ENCODE peak calls at places on chromosomes 7 and 10, in nine cellular contexts. One of them, this sample, is unnamed.

GRCh38 chr7:70068531-70068930 is 470.3 kb downstream of the AUTS2 start:
- DNase-seq in RWPE1: no peak
- DNase-seq in stimulated activated CD4-positive, alpha-beta T cell treated with anti-CD3 and anti-CD28 coated beads, Interleukin-1b, Interleukin-23, amount 100 ng/mL, for 4 hours: no peak
- DNase-seq in Caco-2: no peak
- DNase-seq in adipocyte: no peak
- DNase-seq in psoas muscle: no peak
- DNase-seq in amniotic epithelial cell: no peak
- DNase-seq in iPS-NIHi11: no peak
- DNase-seq in fibroblast of the aortic adventitia: no peak
- DNase-seq in this sample: no peak

GRCh38 chr10:70034252-70034651 is 18.4 kb upstream of the MACROH2A2 start:
- DNase-seq in RWPE1: no peak
- DNase-seq in stimulated activated CD4-positive, alpha-beta T cell treated with anti-CD3 and anti-CD28 coated beads, Interleukin-1b, Interleukin-23, amount 100 ng/mL, for 4 hours: no peak
- DNase-seq in Caco-2: no peak
- DNase-seq in adipocyte: no peak
- DNase-seq in psoas muscle: no peak
- DNase-seq in amniotic epithelial cell: no peak
- DNase-seq in iPS-NIHi11: no peak
- DNase-seq in fibroblast of the aortic adventitia: no peak
- DNase-seq in this sample: no peak

GRCh38 chr7:38306136-38306535 is 32.7 kb upstream of the TARP start:
- DNase-seq in RWPE1: no peak
- DNase-seq in stimulated activated CD4-positive, alpha-beta T cell treated with anti-CD3 and anti-CD28 coated beads, Interleukin-1b, Interleukin-23, amount 100 ng/mL, for 4 hours: no peak
- DNase-seq in Caco-2: no peak
- DNase-seq in adipocyte: peak
- DNase-seq in psoas muscle: no peak
- DNase-seq in amniotic epithelial cell: no peak
- DNase-seq in iPS-NIHi11: no peak
- DNase-seq in fibroblast of the aortic adventitia: no peak
- DNase-seq in this sample: no peak

GRCh38 chr7:5143106-5143505 is 46.9 kb upstream of the WIPI2 start:
- DNase-seq in RWPE1: no peak
- DNase-seq in stimulated activated CD4-positive, alpha-beta T cell treated with anti-CD3 and anti-CD28 coated beads, Interleukin-1b, Interleukin-23, amount 100 ng/mL, for 4 hours: no peak
- DNase-seq in Caco-2: no peak
- DNase-seq in adipocyte: no peak
- DNase-seq in psoas muscle: no peak
- DNase-seq in amniotic epithelial cell: no peak
- DNase-seq in iPS-NIHi11: no peak
- DNase-seq in fibroblast of the aortic adventitia: no peak
- DNase-seq in this sample: no peak

GRCh38 chr10:11204355-11204879 is 186.7 kb downstream of the CELF2 start:
- DNase-seq in RWPE1: no peak
- DNase-seq in stimulated activated CD4-positive, alpha-beta T cell treated with anti-CD3 and anti-CD28 coated beads, Interleukin-1b, Interleukin-23, amount 100 ng/mL, for 4 hours: no peak
- DNase-seq in Caco-2: no peak
- DNase-seq in adipocyte: no peak
- DNase-seq in psoas muscle: no peak
- DNase-seq in amniotic epithelial cell: no peak
- DNase-seq in iPS-NIHi11: peak
- DNase-seq in fibroblast of the aortic adventitia: no peak
- DNase-seq in this sample: no peak

GRCh38 chr7:95684037-95684436 is 87.7 kb upstream of the PDK4 start:
- DNase-seq in RWPE1: no peak
- DNase-seq in stimulated activated CD4-positive, alpha-beta T cell treated with anti-CD3 and anti-CD28 coated beads, Interleukin-1b, Interleukin-23, amount 100 ng/mL, for 4 hours: no peak
- DNase-seq in Caco-2: no peak
- DNase-seq in adipocyte: peak
- DNase-seq in psoas muscle: no peak
- DNase-seq in amniotic epithelial cell: peak
- DNase-seq in iPS-NIHi11: no peak
- DNase-seq in fibroblast of the aortic adventitia: peak
- DNase-seq in this sample: no peak

GRCh38 chr10:47406870-47407648 is 23.0 kb upstream of the ZNF488 start:
- DNase-seq in RWPE1: peak
- DNase-seq in stimulated activated CD4-positive, alpha-beta T cell treated with anti-CD3 and anti-CD28 coated beads, Interleukin-1b, Interleukin-23, amount 100 ng/mL, for 4 hours: no peak
- DNase-seq in Caco-2: peak
- DNase-seq in adipocyte: peak
- DNase-seq in psoas muscle: no peak
- DNase-seq in amniotic epithelial cell: peak
- DNase-seq in iPS-NIHi11: peak
- DNase-seq in fibroblast of the aortic adventitia: peak
- DNase-seq in this sample: peak

GRCh38 chr10:75334720-75335119 is 66.8 kb downstream of the ZNF503 start:
- DNase-seq in RWPE1: no peak
- DNase-seq in stimulated activated CD4-positive, alpha-beta T cell treated with anti-CD3 and anti-CD28 coated beads, Interleukin-1b, Interleukin-23, amount 100 ng/mL, for 4 hours: no peak
- DNase-seq in Caco-2: no peak
- DNase-seq in adipocyte: peak
- DNase-seq in psoas muscle: no peak
- DNase-seq in amniotic epithelial cell: no peak
- DNase-seq in iPS-NIHi11: no peak
- DNase-seq in fibroblast of the aortic adventitia: peak
- DNase-seq in this sample: no peak

GRCh38 chr7:116354171-116354545 is 143.8 kb downstream of the TES start:
- DNase-seq in RWPE1: peak
- DNase-seq in stimulated activated CD4-positive, alpha-beta T cell treated with anti-CD3 and anti-CD28 coated beads, Interleukin-1b, Interleukin-23, amount 100 ng/mL, for 4 hours: no peak
- DNase-seq in Caco-2: no peak
- DNase-seq in adipocyte: peak
- DNase-seq in psoas muscle: no peak
- DNase-seq in amniotic epithelial cell: peak
- DNase-seq in iPS-NIHi11: no peak
- DNase-seq in fibroblast of the aortic adventitia: peak
- DNase-seq in this sample: no peak

GRCh38 chr7:43779032-43779812 is 20.7 kb downstream of the BLVRA start:
- DNase-seq in RWPE1: no peak
- DNase-seq in stimulated activated CD4-positive, alpha-beta T cell treated with anti-CD3 and anti-CD28 coated beads, Interleukin-1b, Interleukin-23, amount 100 ng/mL, for 4 hours: no peak
- DNase-seq in Caco-2: no peak
- DNase-seq in adipocyte: no peak
- DNase-seq in psoas muscle: no peak
- DNase-seq in amniotic epithelial cell: peak
- DNase-seq in iPS-NIHi11: no peak
- DNase-seq in fibroblast of the aortic adventitia: peak
- DNase-seq in this sample: no peak

GRCh38 chr7:22166928-22167327 is 190.0 kb downstream of the RAPGEF5 start:
- DNase-seq in RWPE1: no peak
- DNase-seq in stimulated activated CD4-positive, alpha-beta T cell treated with anti-CD3 and anti-CD28 coated beads, Interleukin-1b, Interleukin-23, amount 100 ng/mL, for 4 hours: no peak
- DNase-seq in Caco-2: no peak
- DNase-seq in adipocyte: no peak
- DNase-seq in psoas muscle: no peak
- DNase-seq in amniotic epithelial cell: no peak
- DNase-seq in iPS-NIHi11: no peak
- DNase-seq in fibroblast of the aortic adventitia: no peak
- DNase-seq in this sample: no peak

GRCh38 chr7:91291902-91292301 is 27.7 kb downstream of the FZD1 start:
- DNase-seq in RWPE1: no peak
- DNase-seq in stimulated activated CD4-positive, alpha-beta T cell treated with anti-CD3 and anti-CD28 coated beads, Interleukin-1b, Interleukin-23, amount 100 ng/mL, for 4 hours: no peak
- DNase-seq in Caco-2: no peak
- DNase-seq in adipocyte: no peak
- DNase-seq in psoas muscle: no peak
- DNase-seq in amniotic epithelial cell: no peak
- DNase-seq in iPS-NIHi11: no peak
- DNase-seq in fibroblast of the aortic adventitia: no peak
- DNase-seq in this sample: no peak

GRCh38 chr10:5557799-5558771 is 33.3 kb downstream of the CALML3 start:
- DNase-seq in RWPE1: no peak
- DNase-seq in stimulated activated CD4-positive, alpha-beta T cell treated with anti-CD3 and anti-CD28 coated beads, Interleukin-1b, Interleukin-23, amount 100 ng/mL, for 4 hours: no peak
- DNase-seq in Caco-2: peak
- DNase-seq in adipocyte: no peak
- DNase-seq in psoas muscle: no peak
- DNase-seq in amniotic epithelial cell: no peak
- DNase-seq in iPS-NIHi11: no peak
- DNase-seq in fibroblast of the aortic adventitia: no peak
- DNase-seq in this sample: no peak

This sample was measured in HuH-7.5.